ENCODE peak calls at places on chromosome 14, in six cellular contexts. One of them, this sample, is unnamed.

GRCh38 chr14:70724061-70724596 is 82.4 kb downstream of the TTC9 start:
- DNase-seq in NB4: no peak
- DNase-seq in HCT116: no peak
- DNase-seq in adrenal gland: no peak
- DNase-seq in GM12892: no peak
- DNase-seq in A549: no peak
- DNase-seq in this sample: no peak

GRCh38 chr14:70836946-70837345 is 27.6 kb upstream of the MAP3K9 start:
- DNase-seq in HCT116: no peak
- DNase-seq in adrenal gland: no peak
- DNase-seq in A549: no peak
- DNase-seq in GM12892: no peak
- DNase-seq in NB4: no peak
- DNase-seq in this sample: no peak

GRCh38 chr14:51176819-51177218 is 63.2 kb upstream of the TMX1 start:
- DNase-seq in A549: no peak
- DNase-seq in HCT116: no peak
- DNase-seq in GM12892: no peak
- DNase-seq in NB4: no peak
- DNase-seq in adrenal gland: no peak
- DNase-seq in this sample: no peak

GRCh38 chr14:100306256-100306505 is at the start of gene SLC25A29:
- DNase-seq in NB4: no peak
- DNase-seq in HCT116: no peak
- DNase-seq in adrenal gland: no peak
- DNase-seq in GM12892: no peak
- DNase-seq in A549: no peak
- DNase-seq in this sample: no peak

GRCh38 chr14:61562321-61563161 is 132.8 kb upstream of the HIF1A start:
- DNase-seq in A549: peak; percentile 95
- DNase-seq in adrenal gland: peak; percentile 90
- DNase-seq in GM12892: no peak
- DNase-seq in HCT116: peak; percentile 96
- DNase-seq in NB4: peak; percentile 91
- DNase-seq in this sample: no peak

GRCh38 chr14:52918486-52918885 is 32.4 kb downstream of the FERMT2 start:
- DNase-seq in A549: no peak
- DNase-seq in adrenal gland: no peak
- DNase-seq in NB4: peak; percentile 57
- DNase-seq in GM12892: peak; percentile 10
- DNase-seq in HCT116: no peak
- DNase-seq in this sample: no peak

GRCh38 chr14:101721111-101721510 is 40.4 kb upstream of the PPP2R5C start:
- DNase-seq in adrenal gland: no peak
- DNase-seq in GM12892: no peak
- DNase-seq in A549: no peak
- DNase-seq in NB4: peak; percentile 66
- DNase-seq in HCT116: no peak
- DNase-seq in this sample: no peak

GRCh38 chr14:75821828-75822521 is 159.8 kb downstream of the TGFB3 start:
- DNase-seq in GM12892: no peak
- DNase-seq in A549: no peak
- DNase-seq in adrenal gland: no peak
- DNase-seq in HCT116: peak; percentile 54
- DNase-seq in NB4: no peak
- DNase-seq in this sample: no peak

GRCh38 chr14:53306926-53307325 is 153.8 kb upstream of the DDHD1 start:
- DNase-seq in NB4: peak; percentile 24
- DNase-seq in adrenal gland: no peak
- DNase-seq in HCT116: no peak
- DNase-seq in A549: no peak
- DNase-seq in GM12892: no peak
- DNase-seq in this sample: no peak

GRCh38 chr14:103543140-103543539 is 14.1 kb downstream of the TRMT61A start:
- DNase-seq in GM12892: no peak
- DNase-seq in NB4: no peak
- DNase-seq in adrenal gland: no peak
- DNase-seq in HCT116: no peak
- DNase-seq in A549: no peak
- DNase-seq in this sample: no peak

GRCh38 chr14:24399981-24400718 is 1.3 kb downstream of the NYNRIN start:
- DNase-seq in HCT116: no peak
- DNase-seq in NB4: no peak
- DNase-seq in GM12892: no peak
- DNase-seq in adrenal gland: no peak
- DNase-seq in A549: no peak
- DNase-seq in this sample: no peak

GRCh38 chr14:48490756-48491155 is 815.4 kb upstream of the MDGA2 start:
- DNase-seq in HCT116: no peak
- DNase-seq in A549: no peak
- DNase-seq in GM12892: no peak
- DNase-seq in NB4: no peak
- DNase-seq in adrenal gland: no peak
- DNase-seq in this sample: no peak

GRCh38 chr14:74459289-74459946 is 33.4 kb upstream of the SYNDIG1L start:
- DNase-seq in HCT116: no peak
- DNase-seq in NB4: peak; percentile 48
- DNase-seq in A549: peak; percentile 51
- DNase-seq in adrenal gland: peak; percentile 65
- DNase-seq in GM12892: peak; percentile 43
- DNase-seq in this sample: peak; percentile 31

GRCh38 chr14:54252072-54252730 is 144.6 kb upstream of the CDKN3 start:
- DNase-seq in A549: peak; percentile 8
- DNase-seq in GM12892: no peak
- DNase-seq in NB4: no peak
- DNase-seq in adrenal gland: no peak
- DNase-seq in HCT116: peak; percentile 95
- DNase-seq in this sample: no peak

GRCh38 chr14:61489932-61490331 is 168.6 kb downstream of the PRKCH start:
- DNase-seq in NB4: peak; percentile 64
- DNase-seq in adrenal gland: peak; percentile 51
- DNase-seq in HCT116: no peak
- DNase-seq in A549: no peak
- DNase-seq in GM12892: no peak
- DNase-seq in this sample: no peak

GRCh38 chr14:28759658-28760313 is 6.8 kb upstream of the FOXG1 start:
- DNase-seq in A549: no peak
- DNase-seq in GM12892: no peak
- DNase-seq in adrenal gland: no peak
- DNase-seq in HCT116: no peak
- DNase-seq in NB4: no peak
- DNase-seq in this sample: no peak

GRCh38 chr14:72075649-72076334 is 143.6 kb downstream of the RGS6 start:
- DNase-seq in adrenal gland: no peak
- DNase-seq in NB4: no peak
- DNase-seq in HCT116: no peak
- DNase-seq in GM12892: no peak
- DNase-seq in A549: no peak
- DNase-seq in this sample: no peak

GRCh38 chr14:21199611-21200570 is 44.0 kb upstream of the OR5AU1 start:
- DNase-seq in GM12892: no peak
- DNase-seq in NB4: no peak
- DNase-seq in HCT116: no peak
- DNase-seq in adrenal gland: no peak
- DNase-seq in A549: no peak
- DNase-seq in this sample: no peak

GRCh38 chr14:63286071-63286470 is 32.7 kb downstream of the GPHB5 start:
- DNase-seq in HCT116: no peak
- DNase-seq in A549: no peak
- DNase-seq in NB4: no peak
- DNase-seq in adrenal gland: no peak
- DNase-seq in GM12892: no peak
- DNase-seq in this sample: no peak

GRCh38 chr14:98217530-98217929 is 1054.5 kb downstream of the BCL11B start:
- DNase-seq in GM12892: no peak
- DNase-seq in NB4: no peak
- DNase-seq in A549: no peak
- DNase-seq in HCT116: no peak
- DNase-seq in adrenal gland: no peak
- DNase-seq in this sample: no peak

GRCh38 chr14:35369701-35370191 is 34.8 kb downstream of the NFKBIA start:
- DNase-seq in HCT116: no peak
- DNase-seq in A549: peak; percentile 67
- DNase-seq in NB4: no peak
- DNase-seq in adrenal gland: no peak
- DNase-seq in GM12892: no peak
- DNase-seq in this sample: no peak

GRCh38 chr14:99731536-99732435 is 47.7 kb downstream of the CYP46A1 start:
- DNase-seq in A549: no peak
- DNase-seq in HCT116: no peak
- DNase-seq in GM12892: no peak
- DNase-seq in NB4: no peak
- DNase-seq in adrenal gland: peak; percentile 84
- DNase-seq in this sample: no peak

GRCh38 chr14:101982621-101983020 is 18.2 kb downstream of the DYNC1H1 start:
- DNase-seq in A549: no peak
- DNase-seq in NB4: no peak
- DNase-seq in GM12892: no peak
- DNase-seq in HCT116: no peak
- DNase-seq in adrenal gland: no peak
- DNase-seq in this sample: no peak

GRCh38 chr14:29897181-29897580 is 30.5 kb downstream of the PRKD1 start:
- DNase-seq in NB4: no peak
- DNase-seq in HCT116: no peak
- DNase-seq in adrenal gland: no peak
- DNase-seq in GM12892: no peak
- DNase-seq in A549: no peak
- DNase-seq in this sample: no peak

GRCh38 chr14:29898470-29898869 is 29.2 kb downstream of the PRKD1 start:
- DNase-seq in A549: no peak
- DNase-seq in GM12892: no peak
- DNase-seq in adrenal gland: no peak
- DNase-seq in HCT116: no peak
- DNase-seq in NB4: no peak
- DNase-seq in this sample: no peak

GRCh38 chr14:29896354-29896768 is 31.3 kb downstream of the PRKD1 start:
- DNase-seq in NB4: no peak
- DNase-seq in HCT116: no peak
- DNase-seq in adrenal gland: no peak
- DNase-seq in GM12892: no peak
- DNase-seq in A549: no peak
- DNase-seq in this sample: no peak

GRCh38 chr14:29894030-29894429 is 33.6 kb downstream of the PRKD1 start:
- DNase-seq in A549: no peak
- DNase-seq in HCT116: no peak
- DNase-seq in adrenal gland: no peak
- DNase-seq in GM12892: no peak
- DNase-seq in NB4: no peak
- DNase-seq in this sample: no peak

GRCh38 chr14:29895591-29896043 is 32.0 kb downstream of the PRKD1 start:
- DNase-seq in adrenal gland: no peak
- DNase-seq in HCT116: no peak
- DNase-seq in A549: no peak
- DNase-seq in NB4: no peak
- DNase-seq in GM12892: no peak
- DNase-seq in this sample: no peak
- TF ChIP-seq POLR2A in adrenal gland: no peak
- TF ChIP-seq POLR2A in HCT116: no peak
- TF ChIP-seq POLR2A in A549: no peak
- TF ChIP-seq POLR2A in NB4: no peak
- TF ChIP-seq POLR2A in GM12892: no peak
- TF ChIP-seq POLR2A in this sample: no peak

DNA sequence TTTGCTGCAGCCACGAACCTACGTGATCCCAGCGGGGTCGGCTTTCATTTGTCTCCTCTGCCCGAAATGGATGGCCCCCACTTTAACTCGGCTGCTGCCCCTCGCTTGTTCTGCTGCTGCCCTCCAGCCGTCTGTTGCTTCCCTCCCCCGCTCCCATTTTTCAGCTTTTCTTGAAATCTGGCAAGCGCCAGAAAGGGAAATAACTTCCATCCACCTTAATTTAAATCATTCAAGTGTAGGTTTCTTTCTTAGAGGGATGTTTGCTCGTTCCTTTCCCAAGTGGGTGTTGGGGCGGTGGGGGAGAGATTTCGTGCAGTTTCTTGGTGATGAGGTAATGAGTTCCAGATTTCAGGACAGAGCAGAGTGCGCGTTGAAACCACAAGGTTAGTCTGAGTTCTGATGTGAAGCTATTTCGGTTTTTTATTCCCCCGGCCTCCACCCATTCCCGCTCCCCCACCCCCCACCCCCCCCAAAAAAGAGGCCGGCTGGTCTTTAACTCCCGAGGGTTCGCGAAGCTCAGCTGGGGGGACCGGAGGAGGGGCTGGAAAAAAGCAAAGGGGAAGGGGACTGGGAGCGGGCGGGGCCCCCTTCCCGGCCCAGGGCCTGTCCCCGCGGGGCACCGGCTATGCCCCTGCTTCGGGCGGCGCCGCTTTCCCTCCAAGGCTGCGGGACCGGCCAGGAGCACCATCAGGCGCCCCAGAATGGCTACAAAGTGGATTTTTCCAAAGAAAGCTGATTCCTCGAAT is 2.2 kb upstream of the ZFP36L1 start:
- DNase-seq in HCT116: no peak
- DNase-seq in adrenal gland: peak; percentile 64
- DNase-seq in NB4: peak; percentile 46
- DNase-seq in GM12892: no peak
- DNase-seq in A549: no peak
- DNase-seq in this sample: peak; percentile 82
- TF ChIP-seq POLR2A in HCT116: peak; percentile 55
- TF ChIP-seq POLR2A in adrenal gland: no peak
- TF ChIP-seq POLR2A in NB4: no peak
- TF ChIP-seq POLR2A in GM12892: peak; percentile 53
- TF ChIP-seq POLR2A in A549: no peak
- TF ChIP-seq POLR2A in this sample: peak; percentile 29

DNA sequence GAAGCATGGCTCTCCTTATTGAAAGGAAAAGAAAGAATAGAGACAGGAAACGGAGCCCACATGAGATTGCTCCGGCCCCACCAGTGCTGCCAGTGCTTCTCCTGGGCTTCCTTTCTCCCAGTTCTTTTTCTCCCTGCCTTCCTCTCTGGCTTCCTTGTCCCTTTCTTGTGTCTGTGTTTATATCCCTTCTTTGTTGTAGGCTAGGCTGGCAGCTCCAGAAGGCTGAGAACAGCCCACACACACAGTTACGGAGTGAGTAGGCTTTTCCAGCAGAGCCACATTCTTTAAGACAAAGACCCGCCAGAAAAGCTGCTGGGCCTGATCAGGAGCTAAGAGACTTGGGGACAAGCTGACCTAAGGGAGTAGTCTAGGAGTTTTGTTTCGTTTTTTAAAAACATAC is 13.0 kb downstream of the CIPC start:
- DNase-seq in A549: no peak
- DNase-seq in NB4: no peak
- DNase-seq in GM12892: no peak
- DNase-seq in HCT116: no peak
- DNase-seq in adrenal gland: no peak
- DNase-seq in this sample: no peak
- TF ChIP-seq POLR2A in A549: no peak
- TF ChIP-seq POLR2A in NB4: no peak
- TF ChIP-seq POLR2A in GM12892: no peak
- TF ChIP-seq POLR2A in HCT116: no peak
- TF ChIP-seq POLR2A in adrenal gland: no peak
- TF ChIP-seq POLR2A in this sample: no peak

DNA sequence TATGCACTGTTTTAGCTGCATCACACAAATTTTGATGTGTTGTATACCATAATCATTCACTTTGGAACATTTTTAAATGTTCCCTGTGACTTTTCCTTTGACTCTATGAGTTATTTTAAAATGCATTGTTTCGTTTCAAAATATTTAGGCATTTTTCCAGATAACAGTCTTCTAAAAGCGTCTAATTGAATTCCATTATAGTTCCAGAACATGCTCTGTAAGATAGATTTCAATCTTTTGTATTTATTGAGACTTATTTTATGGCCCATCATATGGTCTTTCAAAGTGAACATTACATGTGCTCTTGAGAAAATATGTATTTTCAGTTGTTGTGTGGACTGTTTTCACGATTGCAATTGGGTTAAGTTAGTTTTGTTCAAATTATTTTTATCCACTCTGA is 98.7 kb upstream of the ARHGAP5 start:
- DNase-seq in A549: no peak
- DNase-seq in NB4: no peak
- DNase-seq in adrenal gland: no peak
- DNase-seq in GM12892: no peak
- DNase-seq in HCT116: no peak
- DNase-seq in this sample: no peak
- TF ChIP-seq POLR2A in A549: no peak
- TF ChIP-seq POLR2A in NB4: no peak
- TF ChIP-seq POLR2A in adrenal gland: no peak
- TF ChIP-seq POLR2A in GM12892: no peak
- TF ChIP-seq POLR2A in HCT116: no peak
- TF ChIP-seq POLR2A in this sample: no peak

This sample was measured in erythroblast.